ENCODE peak calls at places on chromosomes 7 and 10, in five cellular contexts. N is CD4-positive, alpha-beta T cell; Y is glutamatergic neuron; Z is osteoblast; F is progenitor cell of endocrine pancreas. L is an unnamed sample.

GRCh38 chr10:117543245-117543998 is 876 bp downstream of the EMX2 start:
- DNase-seq in Y (peak; percentile 72), F (no peak), N (no peak), Z (peak; percentile 69), L (no peak)

GRCh38 chr10:91683976-91684375 is 51.1 kb upstream of the PPP1R3C start:
- DNase-seq in Y (no peak), Z (peak; percentile 91), F (no peak), N (no peak), L (no peak)

GRCh38 chr10:32054087-32054486 is 2.1 kb downstream of the KIF5B start:
- DNase-seq in N (no peak), Y (no peak), F (no peak), Z (peak; percentile 72), L (no peak)

GRCh38 chr10:62048473-62048872 is 147.0 kb downstream of the ARID5B start:
- DNase-seq in Y (no peak), F (no peak), N (no peak), Z (no peak), L (no peak)

GRCh38 chr10:51768886-51769285 is 69.5 kb upstream of the CSTF2T start:
- DNase-seq in Z (no peak), Y (no peak), N (no peak), F (no peak), L (no peak)

GRCh38 chr10:88918506-88918905 is 34.1 kb downstream of the ACTA2 start:
- DNase-seq in Y (no peak), F (no peak), Z (no peak), N (no peak), L (no peak)

GRCh38 chr7:40899651-40900507 is 765.1 kb downstream of the SUGCT start:
- DNase-seq in F (no peak), N (no peak), Y (no peak), Z (no peak), L (no peak)

GRCh38 chr7:12674861-12675260 is 12.6 kb upstream of the ARL4A start:
- DNase-seq in N (peak; percentile 25), F (no peak), Y (no peak), Z (peak; percentile 47), L (no peak)

GRCh38 chr7:45682836-45683555 is 108.8 kb downstream of the ADCY1 start:
- DNase-seq in F (no peak), N (no peak), Z (no peak), Y (no peak), L (no peak)

GRCh38 chr7:24290004-24290641 is 6.1 kb downstream of the NPY start:
- DNase-seq in Z (peak; percentile 70), F (no peak), N (no peak), Y (no peak), L (no peak)

GRCh38 chr7:66837007-66837406 is 84.0 kb upstream of the TMEM248 start:
- DNase-seq in Z (no peak), N (no peak), F (no peak), Y (peak; percentile 35), L (no peak)

DNA sequence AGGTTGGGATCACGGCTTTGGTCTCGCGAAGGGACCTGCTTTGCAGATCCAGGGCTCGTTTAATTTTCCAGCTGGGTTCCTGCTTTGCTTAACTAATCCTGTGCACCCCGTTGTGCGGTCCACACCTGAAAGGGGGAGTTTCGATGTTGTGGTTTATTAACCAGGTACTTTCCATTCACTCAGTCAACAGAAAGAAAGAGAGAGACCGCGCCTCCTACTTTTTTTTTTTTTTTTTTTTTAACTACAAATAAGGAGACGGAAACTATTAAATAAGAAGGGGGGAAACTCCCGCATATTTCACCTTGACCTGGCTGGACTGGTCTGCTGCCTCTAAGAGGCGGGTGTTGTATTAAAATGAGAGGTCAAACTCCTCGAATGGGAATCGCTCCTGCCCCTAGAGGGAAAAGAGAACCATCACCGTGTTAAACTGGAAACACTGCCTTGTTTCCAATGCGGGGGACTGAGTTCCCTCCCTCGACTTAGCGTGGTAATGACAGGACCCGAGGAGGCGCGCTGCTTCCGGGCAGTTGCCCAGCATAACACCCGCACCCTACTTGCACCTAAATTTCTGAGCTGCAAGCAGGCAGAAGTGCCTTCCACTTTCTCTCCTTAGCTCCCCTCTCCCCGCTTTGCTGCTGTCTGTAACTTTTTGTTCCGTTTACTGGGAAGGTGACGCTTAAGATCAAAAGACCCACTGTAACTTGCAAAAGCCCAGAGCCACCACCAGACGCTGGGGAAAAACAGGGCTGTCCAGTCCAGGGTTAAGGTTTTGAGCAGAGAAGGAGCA is 1.1 kb upstream of the ITGB8 start:
- DNase-seq in N (no peak), Z (peak; percentile 84), F (peak; percentile 51), Y (peak; percentile 62), L (no peak)
- TF ChIP-seq CTCF in N (no peak), Z (peak; percentile 31), F (peak; percentile 49), Y (peak; percentile 12), L (no peak)

GRCh38 chr7:78226059-78226658 is 427.6 kb downstream of the PHTF2 start:
- DNase-seq in Y (peak; percentile 77), F (no peak), Z (no peak), N (no peak), L (no peak)
- TF ChIP-seq CTCF in Y (peak; percentile 79), F (peak; percentile 51), Z (peak; percentile 63), N (no peak), L (no peak)

GRCh38 chr10:329361-330099 is 194.3 kb downstream of the ZMYND11 start:
- DNase-seq in Y (peak; percentile 24), F (no peak), Z (peak; percentile 94), N (no peak), L (no peak)
- TF ChIP-seq CTCF in Y (no peak), F (no peak), Z (no peak), N (no peak), L (no peak)

DNA sequence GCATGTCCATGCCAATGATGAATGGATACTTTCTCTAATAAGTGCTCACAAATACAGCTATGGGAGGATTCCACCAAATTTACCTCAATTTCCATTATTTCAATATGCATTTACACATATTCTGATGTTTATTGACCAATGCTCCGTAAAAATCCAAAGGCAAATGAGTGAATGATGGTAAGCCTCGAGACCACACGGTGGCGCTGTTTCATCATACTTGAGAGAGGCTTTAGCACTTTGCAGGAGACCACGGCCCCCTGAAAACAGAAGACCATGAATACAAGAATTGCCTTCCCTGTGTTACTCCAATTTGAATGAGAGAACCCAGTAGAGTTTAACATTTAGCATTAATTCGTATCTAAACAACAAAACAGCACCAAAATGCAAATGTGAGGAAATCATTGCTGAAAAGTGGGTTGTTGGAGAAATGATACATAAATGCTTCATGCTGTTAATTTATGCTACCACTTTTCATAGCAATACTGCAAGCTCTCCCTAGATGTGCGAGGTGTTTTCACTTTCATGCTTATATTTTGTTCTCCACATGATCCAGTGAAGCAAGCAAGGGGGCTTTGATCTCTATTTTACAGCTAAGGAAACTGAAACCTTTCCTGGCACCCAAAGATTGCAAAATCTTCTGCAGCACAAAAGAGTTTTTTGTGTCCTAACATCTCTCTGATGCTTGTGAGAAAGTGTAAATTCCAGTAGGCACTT is 35.4 kb downstream of the TRIL start:
- DNase-seq in Y (peak; percentile 78), Z (no peak), N (peak; percentile 49), F (peak; percentile 51), L (peak; percentile 49)
- TF ChIP-seq CTCF in Y (peak; percentile 90), Z (peak; percentile 86), N (peak; percentile 84), F (peak; percentile 89), L (peak; percentile 91)

L was measured in natural killer cell.